ENCODE peak calls at places on chromosome 2, in seven cellular contexts. J, W, K, T, Y, Z and N are unnamed samples.

GRCh38 chr2:122523143-122523542 is 767.7 kb downstream of the TSN start:
- DNase-seq in J (no peak), W (no peak), K (no peak), T (no peak), Y (no peak), Z (no peak), N (no peak)

GRCh38 chr2:134413430-134413829 is 159.6 kb downstream of the MGAT5 start:
- DNase-seq in J (peak), W (no peak), K (no peak), T (no peak), Y (no peak), Z (no peak), N (no peak)

GRCh38 chr2:25297738-25298137 is 44.0 kb downstream of the DNMT3A start:
- DNase-seq in J (no peak), W (no peak), K (no peak), T (no peak), Y (no peak), Z (no peak), N (no peak)

GRCh38 chr2:3094999-3095958 is 282.3 kb downstream of the EIPR1 start:
- DNase-seq in J (no peak), W (no peak), K (no peak), T (no peak), Y (no peak), Z (no peak), N (no peak)

GRCh38 chr2:105261061-105261460 is 19.5 kb downstream of the GPR45 start:
- DNase-seq in J (peak), W (no peak), K (peak), T (peak), Y (no peak), Z (peak), N (no peak)

GRCh38 chr2:239813261-239814135 is 211.6 kb downstream of the NDUFA10 start:
- DNase-seq in J (no peak), W (peak), K (no peak), T (peak), Y (no peak), Z (no peak), N (no peak)

GRCh38 chr2:118954297-118955060 is 12.5 kb downstream of the MARCO start:
- DNase-seq in J (no peak), W (no peak), K (no peak), T (no peak), Y (no peak), Z (no peak), N (no peak)

GRCh38 chr2:68974946-68975665 is 670 bp downstream of the GKN1 start:
- DNase-seq in J (no peak), W (no peak), K (peak), T (no peak), Y (no peak), Z (no peak), N (no peak)

GRCh38 chr2:25073025-25073424 is 31.1 kb downstream of the EFR3B start:
- DNase-seq in J (no peak), W (no peak), K (no peak), T (no peak), Y (peak), Z (no peak), N (no peak)

GRCh38 chr2:41326801-41327200 is 721.0 kb upstream of the PKDCC start:
- DNase-seq in J (no peak), W (no peak), K (no peak), T (no peak), Y (no peak), Z (no peak), N (no peak)

GRCh38 chr2:45649457-45649854 is 2.0 kb upstream of the PRKCE start:
- DNase-seq in J (peak), W (no peak), K (peak), T (no peak), Y (no peak), Z (no peak), N (no peak)

GRCh38 chr2:108384662-108385393 is 7.1 kb downstream of the SULT1C4 start:
- DNase-seq in J (no peak), W (no peak), K (no peak), T (no peak), Y (no peak), Z (no peak), N (no peak)

GRCh38 chr2:138221358-138221757 is 257.1 kb downstream of the HNMT start:
- DNase-seq in J (no peak), W (no peak), K (no peak), T (no peak), Y (no peak), Z (no peak), N (no peak)

GRCh38 chr2:134148843-134149472 is 104.9 kb upstream of the MGAT5 start:
- DNase-seq in J (peak), W (no peak), K (no peak), T (no peak), Y (no peak), Z (no peak), N (no peak)

GRCh38 chr2:168118733-168119518 is 128.5 kb downstream of the STK39 start:
- DNase-seq in J (peak), W (no peak), K (peak), T (no peak), Y (no peak), Z (peak), N (no peak)

GRCh38 chr2:234518986-234519642 is 22.2 kb upstream of the ARL4C start:
- DNase-seq in J (no peak), W (no peak), K (no peak), T (no peak), Y (no peak), Z (no peak), N (no peak)

GRCh38 chr2:11813951-11814350 is 67.5 kb downstream of the LPIN1 start:
- DNase-seq in J (no peak), W (no peak), K (no peak), T (no peak), Y (no peak), Z (no peak), N (peak)

GRCh38 chr2:167925775-167926174 is 321.6 kb downstream of the STK39 start:
- DNase-seq in J (no peak), W (no peak), K (no peak), T (no peak), Y (no peak), Z (no peak), N (no peak)

GRCh38 chr2:27714851-27715291 is 51.2 kb downstream of the SLC4A1AP start:
- DNase-seq in J (no peak), W (no peak), K (no peak), T (no peak), Y (no peak), Z (no peak), N (no peak)

GRCh38 chr2:10947005-10947440 is 35.3 kb downstream of the KCNF1 start:
- DNase-seq in J (peak), W (no peak), K (no peak), T (no peak), Y (no peak), Z (no peak), N (no peak)

GRCh38 chr2:46001741-46002506 is 295.3 kb upstream of the EPAS1 start:
- DNase-seq in J (peak), W (no peak), K (peak), T (no peak), Y (no peak), Z (no peak), N (no peak)

GRCh38 chr2:205585451-205586045 is 96.8 kb upstream of the NRP2 start:
- DNase-seq in J (no peak), W (no peak), K (no peak), T (no peak), Y (no peak), Z (no peak), N (no peak)

GRCh38 chr2:218892693-218893348 is 12.2 kb downstream of the WNT10A start:
- DNase-seq in J (peak), W (no peak), K (peak), T (peak), Y (peak), Z (no peak), N (peak)

GRCh38 chr2:156437876-156438410 is 1.8 kb downstream of the GPD2 start:
- DNase-seq in J (peak), W (no peak), K (no peak), T (no peak), Y (no peak), Z (no peak), N (no peak)

GRCh38 chr2:40190457-40190856 is 261.4 kb downstream of the SLC8A1 start:
- DNase-seq in J (no peak), W (no peak), K (no peak), T (no peak), Y (no peak), Z (no peak), N (no peak)

GRCh38 chr2:12493031-12493513 is 223.7 kb upstream of the TRIB2 start:
- DNase-seq in J (peak), W (no peak), K (peak), T (peak), Y (no peak), Z (peak), N (no peak)

GRCh38 chr2:72092099-72092498 is 55.6 kb downstream of the CYP26B1 start:
- DNase-seq in J (no peak), W (no peak), K (no peak), T (no peak), Y (no peak), Z (no peak), N (no peak)

GRCh38 chr2:241300000-241300399 is 15.5 kb downstream of the HDLBP start:
- DNase-seq in J (no peak), W (no peak), K (no peak), T (no peak), Y (no peak), Z (no peak), N (no peak)

GRCh38 chr2:220913384-220913783 is 658.7 kb downstream of the EPHA4 start:
- DNase-seq in J (peak), W (no peak), K (no peak), T (no peak), Y (no peak), Z (no peak), N (no peak)

GRCh38 chr2:136212426-136213378 is 94.8 kb upstream of the CXCR4 start:
- DNase-seq in J (no peak), W (no peak), K (no peak), T (no peak), Y (no peak), Z (no peak), N (no peak)

GRCh38 chr2:189594305-189594704 is 13.7 kb upstream of the SLC40A1 start:
- DNase-seq in J (no peak), W (no peak), K (no peak), T (no peak), Y (no peak), Z (no peak), N (no peak)

GRCh38 chr2:66466435-66466834 is 31.5 kb downstream of the MEIS1 start:
- DNase-seq in J (no peak), W (no peak), K (no peak), T (no peak), Y (no peak), Z (no peak), N (no peak)

GRCh38 chr2:159194241-159194640 is 92.3 kb downstream of the WDSUB1 start:
- DNase-seq in J (peak), W (no peak), K (no peak), T (no peak), Y (no peak), Z (no peak), N (no peak)

GRCh38 chr2:145799595-145800108 is 1279.7 kb upstream of the ZEB2 start:
- DNase-seq in J (no peak), W (no peak), K (no peak), T (no peak), Y (no peak), Z (no peak), N (no peak)

GRCh38 chr2:17713291-17713690 is 40.3 kb downstream of the SMC6 start:
- DNase-seq in J (no peak), W (no peak), K (no peak), T (no peak), Y (no peak), Z (no peak), N (no peak)

GRCh38 chr2:17717666-17718065 is 35.9 kb downstream of the SMC6 start:
- DNase-seq in J (no peak), W (no peak), K (no peak), T (no peak), Y (no peak), Z (no peak), N (no peak)

GRCh38 chr2:17719562-17720371 is 33.8 kb downstream of the SMC6 start:
- DNase-seq in J (peak), W (no peak), K (peak), T (no peak), Y (no peak), Z (no peak), N (no peak)

GRCh38 chr2:17718689-17719088 is 34.9 kb downstream of the SMC6 start:
- DNase-seq in J (no peak), W (no peak), K (no peak), T (no peak), Y (no peak), Z (no peak), N (no peak)
- TF ChIP-seq CTCF in J (no peak), W (no peak), K (no peak), T (no peak), Y (no peak), Z (no peak), N (no peak)

DNA sequence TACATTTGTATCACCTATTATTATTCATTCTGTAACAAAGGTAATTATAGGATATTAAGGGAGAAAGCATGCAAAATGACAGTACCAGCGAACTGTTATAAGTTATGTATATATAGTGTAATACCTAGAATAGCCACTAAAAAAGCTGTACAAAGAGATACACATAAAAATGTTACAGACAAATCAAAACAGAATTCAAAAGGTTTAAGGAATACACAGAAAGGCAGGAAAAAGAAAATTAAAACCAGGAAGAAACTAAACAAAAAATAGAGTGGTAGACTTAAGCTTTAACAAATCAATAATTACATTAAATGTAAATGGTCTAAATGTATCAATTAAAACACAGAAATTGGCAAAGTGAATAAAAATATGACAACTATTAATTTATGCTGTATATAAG is 176.4 kb upstream of the REV1 start:
- DNase-seq in J (no peak), W (no peak), K (no peak), T (no peak), Y (no peak), Z (no peak), N (no peak)
- TF ChIP-seq CTCF in J (no peak), W (peak), K (no peak), T (no peak), Y (no peak), Z (no peak), N (peak)

GRCh38 chr2:42754021-42754775 is 9.7 kb downstream of the OXER1 start:
- DNase-seq in J (peak), W (no peak), K (peak), T (no peak), Y (no peak), Z (no peak), N (no peak)

GRCh38 chr2:42756150-42756549 is 7.8 kb downstream of the OXER1 start:
- DNase-seq in J (no peak), W (no peak), K (no peak), T (no peak), Y (no peak), Z (no peak), N (no peak)

GRCh38 chr2:42756956-42757513 is 6.9 kb downstream of the OXER1 start:
- DNase-seq in J (no peak), W (no peak), K (no peak), T (no peak), Y (no peak), Z (no peak), N (no peak)

GRCh38 chr2:42754776-42755140 is 9.2 kb downstream of the OXER1 start:
- DNase-seq in J (no peak), W (no peak), K (no peak), T (no peak), Y (no peak), Z (no peak), N (no peak)

GRCh38 chr2:42755161-42755900 is 8.6 kb downstream of the OXER1 start:
- DNase-seq in J (peak), W (no peak), K (peak), T (no peak), Y (no peak), Z (no peak), N (no peak)
- TF ChIP-seq CTCF in J (no peak), W (no peak), K (no peak), T (no peak), Y (no peak), Z (no peak), N (no peak)

GRCh38 chr2:199680482-199680881 is 170.5 kb downstream of the FTCDNL1 start:
- DNase-seq in J (no peak), W (no peak), K (no peak), T (no peak), Y (no peak), Z (no peak), N (no peak)

GRCh38 chr2:199684832-199685231 is 166.2 kb downstream of the FTCDNL1 start:
- DNase-seq in J (no peak), W (no peak), K (no peak), T (no peak), Y (no peak), Z (no peak), N (no peak)

GRCh38 chr2:199684168-199684567 is 166.8 kb downstream of the FTCDNL1 start:
- DNase-seq in J (no peak), W (no peak), K (no peak), T (no peak), Y (no peak), Z (no peak), N (no peak)

GRCh38 chr2:199685669-199686068 is 165.3 kb downstream of the FTCDNL1 start:
- DNase-seq in J (no peak), W (no peak), K (no peak), T (no peak), Y (no peak), Z (no peak), N (no peak)

GRCh38 chr2:199682001-199682400 is 169.0 kb downstream of the FTCDNL1 start:
- DNase-seq in J (no peak), W (no peak), K (no peak), T (no peak), Y (no peak), Z (no peak), N (no peak)
- TF ChIP-seq CTCF in J (no peak), W (no peak), K (no peak), T (no peak), Y (no peak), Z (no peak), N (no peak)